ENCODE peak calls at places on chromosomes 13 and 19, in six cellular contexts. C is mammary epithelial cell; N is brain microvascular endothelial cell; K is activated naive CD8-positive, alpha-beta T cell treated with anti-CD3 and anti-CD28 coated beads, Interleukin-2, amount 10 ng/mL, durations not matched to agents 7 days and 5 days; V is HL-60; R is H54. U is an unnamed sample.

GRCh38 chr19:35717665-35718344 is at the start of gene KMT2B:
- DNase-seq in V (no peak), K (peak), C (peak), N (no peak), R (peak), U (peak)

GRCh38 chr13:60260440-60260839 is 96.7 kb upstream of the DIAPH3 start:
- DNase-seq in N (no peak), R (no peak), V (no peak), C (no peak), K (no peak), U (no peak)

GRCh38 chr13:99308481-99309087 is 1.4 kb upstream of the GPR183 start:
- DNase-seq in R (no peak), N (peak), C (no peak), V (no peak), K (no peak), U (no peak)

GRCh38 chr13:30792257-30793000 is 57.1 kb downstream of the ALOX5AP start:
- DNase-seq in R (peak), C (peak), K (no peak), N (peak), V (no peak), U (no peak)

GRCh38 chr13:50670847-50671542 is 172.5 kb downstream of the DLEU7 start:
- DNase-seq in V (no peak), N (no peak), K (no peak), C (no peak), R (no peak), U (no peak)

GRCh38 chr19:2186071-2186846 is 22.5 kb downstream of the DOT1L start:
- DNase-seq in C (no peak), R (no peak), K (no peak), N (peak), V (no peak), U (no peak)

GRCh38 chr13:28320884-28321574 is 173.9 kb downstream of the FLT1 start:
- DNase-seq in N (no peak), C (no peak), R (no peak), K (no peak), V (no peak), U (no peak)

GRCh38 chr19:45613926-45614725 is 12.1 kb upstream of the GPR4 start:
- DNase-seq in K (no peak), N (peak), C (peak), R (peak), V (peak), U (peak)

GRCh38 chr13:19586904-19587634 is 25.7 kb upstream of the TPTE2 start:
- DNase-seq in R (no peak), V (peak), N (no peak), C (no peak), K (peak), U (peak)

GRCh38 chr13:67023088-67023893 is 206.8 kb downstream of the PCDH9 start:
- DNase-seq in C (peak), R (peak), K (no peak), N (peak), V (peak), U (no peak)

GRCh38 chr19:16640951-16641350 is 12.9 kb upstream of the MED26 start:
- DNase-seq in C (no peak), R (no peak), K (no peak), N (no peak), V (no peak), U (no peak)

GRCh38 chr13:27403252-27403678 is 21.2 kb upstream of the GTF3A start:
- DNase-seq in V (no peak), N (peak), C (peak), K (no peak), R (peak), U (no peak)

GRCh38 chr13:30618186-30618937 is 642 bp downstream of the USPL1 start:
- DNase-seq in K (peak), R (no peak), C (peak), N (no peak), V (no peak), U (peak)

GRCh38 chr13:51721485-51721884 is 82.5 kb downstream of the DHRS12 start:
- DNase-seq in K (no peak), C (no peak), V (no peak), R (no peak), N (no peak), U (no peak)

GRCh38 chr19:45508931-45509691 is 1.8 kb downstream of the VASP start:
- DNase-seq in N (peak), R (peak), K (peak), V (peak), C (no peak), U (peak)

GRCh38 chr19:45423033-45423588 is 606 bp downstream of the ERCC1 start:
- DNase-seq in N (no peak), R (no peak), K (no peak), V (no peak), C (no peak), U (no peak)

GRCh38 chr19:8355631-8356402 is 8.1 kb upstream of the ANGPTL4 start:
- DNase-seq in C (peak), V (no peak), K (no peak), N (peak), R (peak), U (no peak)

U was measured in stimulated activated naive B cell treated with anti-CD40 and anti-IgM and Interleukin-4, amounts not matched to agents 10 μg/mL and 1 μg/mL and 100 μg/mL, for 72 hours.